ENCODE peak calls at places on chromosome 12, in nine cellular contexts. Z is heart left ventricle, J is brain microvascular endothelial cell, O is choroid plexus epithelial cell, F is AG10803, L is astrocyte of the spinal cord, V is upper lobe of right lung, H is esophagus squamous epithelium, I is ovary. K is an unnamed sample.

GRCh38 chr12:92505373-92506340 is 197.1 kb upstream of the PLEKHG7 start:
- DNase-seq in Z (peak), H (peak), J (peak), O (peak), F (peak), L (peak), V (peak), I (peak), K (peak)

GRCh38 chr12:129657179-129657578 is 246.6 kb downstream of the TMEM132D start:
- DNase-seq in L (no peak), J (no peak), Z (no peak), F (no peak), I (no peak), V (no peak), H (no peak), O (no peak), K (no peak)

GRCh38 chr12:22377731-22378496 is 43.4 kb upstream of the ST8SIA1 start:
- DNase-seq in J (peak), V (no peak), L (peak), Z (no peak), F (no peak), O (peak), H (no peak), I (no peak), K (no peak)

GRCh38 chr12:104356231-104357115 is 52.9 kb downstream of the EID3 start:
- DNase-seq in V (peak), I (no peak), F (no peak), L (no peak), J (no peak), Z (no peak), H (no peak), O (no peak), K (no peak)

GRCh38 chr12:13094349-13094748 is 9.1 kb downstream of the GSG1 start:
- DNase-seq in Z (no peak), L (peak), H (no peak), V (no peak), I (no peak), O (peak), F (peak), J (no peak), K (peak)

GRCh38 chr12:127957001-127957660 is 309.8 kb upstream of the TMEM132C start:
- DNase-seq in I (no peak), J (peak), Z (no peak), O (no peak), V (no peak), L (peak), F (peak), H (no peak), K (no peak)

GRCh38 chr12:125193798-125194562 is 128.7 kb downstream of the AACS start:
- DNase-seq in I (no peak), Z (no peak), L (peak), F (no peak), O (no peak), J (peak), H (no peak), V (no peak), K (peak)

GRCh38 chr12:66166561-66166960 is 3.2 kb downstream of the TMBIM4 start:
- DNase-seq in F (no peak), J (no peak), Z (no peak), H (no peak), O (no peak), L (no peak), V (no peak), I (no peak), K (no peak)

GRCh38 chr12:3364226-3364625 is 126.8 kb upstream of the PRMT8 start:
- DNase-seq in H (no peak), I (no peak), Z (no peak), V (no peak), J (no peak), F (no peak), O (no peak), L (no peak), K (no peak)

GRCh38 chr12:94616217-94616729 is 34.1 kb downstream of the TMCC3 start:
- DNase-seq in L (no peak), I (no peak), F (no peak), V (no peak), Z (no peak), J (no peak), H (no peak), O (no peak), K (no peak)

GRCh38 chr12:68036642-68037041 is 47.4 kb downstream of the IFNG-AS1 start:
- DNase-seq in F (no peak), J (no peak), H (no peak), Z (no peak), O (no peak), V (no peak), I (no peak), L (no peak), K (no peak)

GRCh38 chr12:89999699-90000505 is 291.3 kb upstream of the ATP2B1 start:
- DNase-seq in Z (no peak), H (no peak), L (peak), J (peak), O (peak), F (peak), V (no peak), I (no peak), K (no peak)

GRCh38 chr12:24135158-24135850 is 185.8 kb upstream of the SOX5 start:
- DNase-seq in O (no peak), Z (no peak), F (no peak), J (no peak), L (no peak), V (no peak), I (no peak), H (no peak), K (no peak)

GRCh38 chr12:82517027-82517426 is 158.7 kb downstream of the METTL25 start:
- DNase-seq in J (peak), H (no peak), L (no peak), F (peak), I (no peak), O (peak), V (no peak), Z (no peak), K (peak)

GRCh38 chr12:85413266-85413665 is 133.2 kb downstream of the ALX1 start:
- DNase-seq in J (no peak), H (no peak), I (no peak), Z (no peak), O (no peak), F (no peak), L (no peak), V (no peak), K (peak)

GRCh38 chr12:76680940-76681339 is 83.0 kb upstream of the ZDHHC17 start:
- DNase-seq in L (peak), V (no peak), Z (no peak), J (peak), H (no peak), O (peak), I (no peak), F (peak), K (peak)

GRCh38 chr12:96263449-96263902 is 69.3 kb downstream of the ELK3 start:
- DNase-seq in O (peak), H (no peak), L (peak), I (no peak), V (no peak), J (no peak), Z (no peak), F (no peak), K (peak)

GRCh38 chr12:77204055-77204454 is 138.7 kb upstream of the E2F7 start:
- DNase-seq in I (no peak), Z (no peak), V (no peak), L (no peak), F (no peak), O (peak), J (peak), H (no peak), K (peak)

GRCh38 chr12:95336387-95337067 is 118.9 kb downstream of the VEZT start:
- DNase-seq in L (peak), J (peak), H (no peak), V (peak), O (peak), F (peak), I (peak), Z (peak), K (peak)

GRCh38 chr12:64780531-64781373 is 21.5 kb upstream of the GNS start:
- DNase-seq in I (peak), Z (peak), F (no peak), H (no peak), O (no peak), V (peak), L (no peak), J (no peak), K (no peak)

GRCh38 chr12:1830981-1831930 is 10.9 kb downstream of the LRTM2 start:
- DNase-seq in H (no peak), L (peak), V (peak), J (peak), Z (peak), F (peak), O (peak), I (peak), K (peak)

GRCh38 chr12:122336015-122336946 is 70.0 kb upstream of the VPS33A start:
- DNase-seq in V (no peak), O (peak), Z (no peak), H (no peak), L (peak), J (no peak), I (no peak), F (peak), K (peak)

GRCh38 chr12:45611061-45611460 is 118.4 kb upstream of the ARID2 start:
- DNase-seq in Z (no peak), L (no peak), V (no peak), O (no peak), H (no peak), F (no peak), I (no peak), J (no peak), K (no peak)

GRCh38 chr12:62865090-62865489 is 69.9 kb downstream of the PPM1H start:
- DNase-seq in Z (no peak), I (no peak), V (no peak), O (no peak), H (no peak), F (peak), J (no peak), L (no peak), K (no peak)

GRCh38 chr12:63086149-63086915 is 64.7 kb downstream of the AVPR1A start:
- DNase-seq in L (no peak), V (no peak), Z (no peak), J (no peak), F (no peak), H (no peak), I (no peak), O (no peak), K (peak)

GRCh38 chr12:103373088-103373523 is 122.7 kb downstream of the C12orf42 start:
- DNase-seq in Z (no peak), V (no peak), I (no peak), J (no peak), F (no peak), L (no peak), H (no peak), O (no peak), K (no peak)

GRCh38 chr12:124411291-124411878 is 116.5 kb downstream of the RFLNA start:
- DNase-seq in H (no peak), I (peak), V (no peak), O (peak), Z (peak), F (peak), J (peak), L (peak), K (peak)

GRCh38 chr12:124567035-124567672 is at the start of gene NCOR2:
- DNase-seq in I (peak), L (no peak), V (peak), F (no peak), H (no peak), O (peak), Z (no peak), J (no peak), K (no peak)

GRCh38 chr12:24821691-24822090 is 127.2 kb downstream of the BCAT1 start:
- DNase-seq in J (peak), Z (no peak), O (peak), H (no peak), V (no peak), F (peak), L (peak), I (no peak), K (peak)

GRCh38 chr12:68750506-68750905 is 4.5 kb downstream of the SLC35E3 start:
- DNase-seq in I (no peak), O (no peak), V (no peak), F (no peak), L (no peak), H (no peak), J (no peak), Z (no peak), K (no peak)

GRCh38 chr12:124379938-124380754 is 85.3 kb downstream of the RFLNA start:
- DNase-seq in Z (peak), V (peak), O (peak), L (peak), F (peak), J (peak), H (no peak), I (peak), K (peak)

GRCh38 chr12:109519787-109520186 is 42.4 kb downstream of the UBE3B start:
- DNase-seq in F (no peak), I (no peak), L (no peak), J (no peak), H (no peak), V (no peak), O (no peak), Z (no peak), K (no peak)

GRCh38 chr12:29738416-29738815 is 45.3 kb downstream of the TMTC1 start:
- DNase-seq in I (no peak), J (no peak), F (no peak), L (no peak), H (no peak), Z (no peak), V (no peak), O (no peak), K (no peak)

DNA sequence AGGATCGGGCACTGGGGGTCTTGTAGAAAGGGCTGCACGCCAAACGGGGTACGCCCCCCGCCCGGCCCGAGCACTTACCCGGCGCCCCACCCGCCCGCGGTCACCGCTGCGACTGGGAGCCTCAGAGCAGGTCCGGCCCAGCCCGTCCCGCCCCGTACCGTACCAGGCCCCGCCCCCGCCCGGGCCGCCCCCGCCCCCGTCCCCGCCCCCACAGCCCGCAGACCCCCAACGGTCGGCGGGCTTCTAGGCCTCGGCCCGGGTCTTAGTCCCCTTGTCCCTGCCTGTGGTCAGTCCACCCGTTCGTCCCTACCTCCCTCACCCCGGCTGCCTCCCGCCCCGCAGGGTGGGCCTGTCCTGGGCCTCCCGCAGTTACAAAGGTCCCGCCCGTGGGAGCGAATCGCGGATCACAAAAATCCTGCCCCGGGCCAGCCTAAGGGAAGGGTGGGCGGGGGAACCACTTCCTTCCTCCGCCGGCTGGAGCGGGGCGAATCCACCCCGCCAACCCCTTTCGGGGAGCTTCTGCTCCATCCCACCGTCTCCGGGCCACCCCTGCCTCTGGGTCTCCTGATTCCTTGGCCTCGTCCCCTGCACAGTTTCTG is at the start of gene HVCN1:
- DNase-seq in O (no peak), L (peak), J (no peak), Z (peak), F (no peak), I (peak), H (no peak), V (peak), K (peak)
- TF ChIP-seq CTCF in O (no peak), L (no peak), J (no peak), Z (no peak), F (no peak), I (no peak), H (no peak), V (no peak), K (no peak)

DNA sequence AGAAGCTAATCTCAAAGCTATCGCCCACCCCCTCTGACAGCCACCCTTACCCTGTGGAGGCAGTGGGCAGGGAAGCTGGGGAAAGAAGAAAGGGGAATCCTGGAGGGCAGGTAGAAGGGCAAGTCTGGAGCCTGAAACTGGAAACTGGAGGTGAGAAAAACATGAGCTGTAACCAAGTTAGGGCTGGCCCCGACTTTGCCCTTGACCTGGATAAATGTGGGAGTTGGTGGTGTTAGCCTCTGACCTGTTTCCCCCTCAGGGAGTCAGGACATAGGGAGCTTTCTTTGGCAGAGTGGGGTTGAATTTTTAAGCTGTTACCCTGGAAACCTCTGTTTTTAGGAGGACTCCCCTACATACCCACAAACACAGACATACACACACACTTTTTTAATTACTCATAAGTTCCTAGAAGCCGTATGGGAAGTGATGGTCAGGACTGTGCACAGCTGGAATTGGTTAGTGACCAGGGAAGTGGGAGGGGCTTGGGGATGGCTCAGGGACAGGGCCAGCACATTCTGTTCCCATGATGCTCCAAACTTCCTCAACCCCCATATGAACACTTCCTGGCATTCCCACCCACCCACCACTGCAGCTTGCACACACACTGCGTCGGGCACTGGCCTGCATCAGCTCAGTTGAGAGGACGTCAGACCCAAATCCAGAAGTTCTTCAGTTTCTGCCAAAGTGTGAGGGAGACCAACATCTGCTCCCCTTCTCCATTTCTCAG is 5.0 kb upstream of the MMP19 start:
- DNase-seq in I (peak), H (peak), L (peak), V (peak), F (peak), Z (peak), J (peak), O (peak), K (peak)
- H3K4me3 ChIP-seq in I (peak), H (peak), L (no peak), V (peak), F (peak), Z (no peak), J (peak), O (peak), K (no peak)

DNA sequence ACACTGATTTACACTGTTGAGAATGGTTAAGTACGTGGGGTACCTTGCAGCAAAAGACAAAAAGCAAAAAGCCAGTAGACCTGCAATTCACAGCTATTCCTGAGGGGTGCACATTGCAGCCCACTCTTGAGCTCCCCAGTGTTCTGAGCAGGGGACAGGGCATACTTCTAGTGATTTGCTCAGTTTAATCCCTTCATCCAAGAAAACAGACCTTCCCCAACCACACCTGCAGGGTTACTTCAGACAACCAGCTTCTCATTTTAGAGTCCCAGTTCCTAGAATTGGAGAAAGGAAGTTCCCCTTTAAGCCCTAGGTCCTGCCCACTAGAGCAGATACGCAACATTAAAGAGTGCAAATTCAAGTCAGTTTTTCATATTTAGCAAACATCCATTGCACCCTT is 3.6 kb upstream of the WSB2 start:
- DNase-seq in I (no peak), H (no peak), L (no peak), V (no peak), Z (no peak), O (peak), J (no peak), F (no peak), K (no peak)
- TF ChIP-seq CTCF in I (no peak), H (no peak), L (no peak), V (peak), Z (peak), O (peak), J (peak), F (peak), K (peak)

GRCh38 chr12:113401066-113402000 is 2.4 kb downstream of the SDS start:
- DNase-seq in J (no peak), I (no peak), F (no peak), H (no peak), Z (no peak), V (no peak), L (no peak), O (no peak), K (no peak)

GRCh38 chr12:113405687-113406086 is 2.0 kb upstream of the SDS start:
- DNase-seq in H (no peak), I (no peak), O (no peak), F (no peak), J (no peak), L (no peak), Z (no peak), V (no peak), K (no peak)

GRCh38 chr12:113402586-113403260 is 964 bp downstream of the SDS start:
- DNase-seq in V (no peak), J (no peak), H (no peak), F (no peak), I (no peak), L (no peak), O (no peak), Z (no peak), K (no peak)

GRCh38 chr12:113400362-113400761 is 3.3 kb downstream of the SDS start:
- DNase-seq in I (no peak), V (no peak), L (no peak), H (no peak), Z (no peak), J (no peak), O (no peak), F (no peak), K (no peak)

DNA sequence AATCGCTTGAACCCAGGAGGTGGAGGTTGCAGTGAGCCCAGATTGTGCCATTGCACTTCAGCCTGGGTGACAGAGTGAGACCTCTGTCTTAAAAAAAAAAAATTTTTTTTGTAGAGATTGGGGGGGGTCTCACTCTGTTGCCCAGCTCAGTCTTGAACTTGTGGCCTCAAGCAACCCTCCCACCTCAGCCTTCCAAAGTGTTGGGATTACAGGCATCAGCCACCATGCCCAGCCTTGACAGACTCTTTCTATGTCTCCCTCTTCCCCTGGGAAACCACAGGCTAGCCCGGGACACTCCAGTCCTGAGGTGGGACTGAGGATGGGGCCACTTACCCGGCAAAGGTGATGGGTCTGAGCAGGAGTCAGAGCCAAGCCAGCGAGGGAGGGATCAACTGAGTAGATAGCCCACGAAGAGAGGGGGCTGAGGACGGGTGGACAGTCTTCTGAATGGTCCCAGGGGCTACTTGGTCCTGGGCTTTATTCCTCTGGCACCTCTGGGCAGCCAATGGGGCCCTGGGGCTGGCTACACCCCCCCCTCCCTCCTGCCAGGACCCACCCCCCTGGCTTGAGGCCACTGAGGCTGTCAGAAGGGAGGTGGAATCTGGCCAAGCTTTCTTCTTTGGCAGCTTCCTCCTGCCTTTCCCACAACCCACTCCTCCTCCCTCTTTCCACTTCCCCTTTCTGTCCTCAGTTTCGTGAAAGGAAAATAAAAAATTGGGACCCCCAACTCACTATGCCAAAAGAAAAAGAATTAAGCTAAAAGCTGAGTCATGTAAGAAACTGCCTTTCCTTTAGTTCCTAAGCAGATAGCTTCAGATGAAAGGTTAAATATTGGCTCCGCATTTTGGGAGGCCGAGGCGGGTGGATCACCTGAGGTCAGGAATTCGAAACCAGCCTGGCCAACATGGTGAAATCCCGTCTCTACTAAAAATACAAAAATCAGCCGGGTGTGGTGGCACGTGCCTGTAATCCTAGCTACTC is at the start of gene SDS:
- DNase-seq in H (no peak), V (no peak), J (no peak), L (peak), F (peak), Z (peak), I (peak), O (peak), K (peak)
- H3K4me3 ChIP-seq in H (no peak), V (peak), J (no peak), L (no peak), F (no peak), Z (no peak), I (no peak), O (no peak), K (no peak)

K was measured in cardiac fibroblast.